ENCODE peak calls at places on chromosomes 2 and 18, in ten cellular contexts. J is stimulated activated CD8-positive, alpha-beta memory T cell treated with anti-CD3 and anti-CD28 coated beads, Interleukin-4, amount 100 ng/mL, for 1 hour; O is H4; S is GM10248; P is AG04450; A is HepG2; Q is NCI-H2029 treated with DMSO at 0.1 percent for 48 hours; L is fibroblast of lung; U is ELR; Y is astrocyte of the spinal cord. K is an unnamed sample.
A peak's percentile ranks its signal among the peaks of the same experiment; 100 is the strongest.

GRCh38 chr2:165790461-165790860 is 3.6 kb downstream of the GALNT3 start:
- DNase-seq in J (no peak), O (no peak), S (no peak), P (no peak), A (no peak), Q (no peak), L (no peak), U (peak; percentile 25), Y (no peak), K (no peak)

GRCh38 chr2:224151161-224151560 is 112.1 kb upstream of the SERPINE2 start:
- DNase-seq in J (no peak), O (no peak), S (no peak), P (no peak), A (peak; percentile 75), Q (no peak), L (peak; percentile 72), U (peak; percentile 66), Y (no peak), K (no peak)

GRCh38 chr2:232280341-232280740 is 98.2 kb upstream of the ALPP start:
- DNase-seq in J (no peak), O (no peak), S (no peak), P (no peak), A (no peak), Q (no peak), L (no peak), U (no peak), Y (no peak), K (no peak)

GRCh38 chr18:31489311-31489710 is 8.7 kb upstream of the DSG2 start:
- DNase-seq in J (no peak), O (no peak), S (no peak), P (no peak), A (no peak), Q (no peak), L (no peak), U (no peak), Y (peak; percentile 27), K (no peak)

GRCh38 chr2:21026479-21027282 is 17.2 kb downstream of the APOB start:
- DNase-seq in J (no peak), O (no peak), S (no peak), P (no peak), A (no peak), Q (no peak), L (no peak), U (no peak), Y (no peak), K (no peak)

GRCh38 chr2:112623913-112624777 is 21.6 kb upstream of the SLC20A1 start:
- DNase-seq in J (peak; percentile 53), O (peak; percentile 76), S (peak; percentile 62), P (no peak), A (no peak), Q (no peak), L (peak; percentile 89), U (peak; percentile 99), Y (peak; percentile 75), K (no peak)

GRCh38 chr2:8296340-8296739 is 385.5 kb upstream of the ID2 start:
- DNase-seq in J (no peak), O (no peak), S (no peak), P (no peak), A (no peak), Q (no peak), L (no peak), U (no peak), Y (no peak), K (peak; percentile 56)

GRCh38 chr2:134669731-134670669 is 48.8 kb downstream of the TMEM163 start:
- DNase-seq in J (no peak), O (no peak), S (no peak), P (no peak), A (no peak), Q (peak; percentile 45), L (no peak), U (no peak), Y (no peak), K (no peak)

GRCh38 chr2:219436491-219436890 is 1.8 kb downstream of the SPEG start:
- DNase-seq in J (no peak), O (no peak), S (no peak), P (no peak), A (no peak), Q (no peak), L (no peak), U (no peak), Y (no peak), K (no peak)

GRCh38 chr2:128385365-128385764 is 66.7 kb upstream of the HS6ST1 start:
- DNase-seq in J (no peak), O (no peak), S (no peak), P (no peak), A (no peak), Q (no peak), L (no peak), U (no peak), Y (no peak), K (no peak)

GRCh38 chr2:86485103-86485502 is 43.9 kb downstream of the KDM3A start:
- DNase-seq in J (no peak), O (no peak), S (no peak), P (no peak), A (no peak), Q (no peak), L (no peak), U (no peak), Y (no peak), K (no peak)

GRCh38 chr2:61512768-61513398 is 25.3 kb downstream of the XPO1 start:
- DNase-seq in J (no peak), O (no peak), S (no peak), P (no peak), A (no peak), Q (no peak), L (no peak), U (no peak), Y (no peak), K (no peak)

GRCh38 chr2:33784488-33784887 is 185.4 kb upstream of the FAM98A start:
- DNase-seq in J (no peak), O (no peak), S (no peak), P (no peak), A (no peak), Q (no peak), L (no peak), U (no peak), Y (no peak), K (no peak)

GRCh38 chr2:231036131-231036530 is 1.2 kb upstream of the C2orf72 start:
- DNase-seq in J (no peak), O (no peak), S (no peak), P (no peak), A (no peak), Q (no peak), L (no peak), U (no peak), Y (no peak), K (no peak)

GRCh38 chr2:151051584-151052220 is 210.0 kb downstream of the RBM43 start:
- DNase-seq in J (no peak), O (peak; percentile 48), S (peak; percentile 29), P (no peak), A (peak; percentile 35), Q (peak; percentile 25), L (peak; percentile 77), U (peak; percentile 76), Y (peak; percentile 67), K (no peak)

GRCh38 chr2:219090900-219091299 is 30.2 kb upstream of the IHH start:
- DNase-seq in J (no peak), O (no peak), S (no peak), P (no peak), A (no peak), Q (no peak), L (no peak), U (no peak), Y (no peak), K (no peak)

GRCh38 chr2:238790126-238790820 is 57.6 kb upstream of the TWIST2 start:
- DNase-seq in J (no peak), O (no peak), S (no peak), P (no peak), A (no peak), Q (no peak), L (no peak), U (peak; percentile 71), Y (no peak), K (no peak)

GRCh38 chr2:130365075-130365474 is 9.2 kb downstream of the PTPN18 start:
- DNase-seq in J (no peak), O (no peak), S (no peak), P (no peak), A (no peak), Q (no peak), L (no peak), U (no peak), Y (no peak), K (no peak)

GRCh38 chr2:161988589-161988988 is 85.4 kb downstream of the DPP4 start:
- DNase-seq in J (no peak), O (no peak), S (no peak), P (no peak), A (no peak), Q (no peak), L (no peak), U (no peak), Y (no peak), K (no peak)

GRCh38 chr2:8477511-8478132 is 204.2 kb upstream of the ID2 start:
- DNase-seq in J (no peak), O (peak; percentile 21), S (peak; percentile 48), P (no peak), A (no peak), Q (no peak), L (no peak), U (no peak), Y (no peak), K (no peak)

GRCh38 chr2:173264603-173265366 is 89.9 kb upstream of the CDCA7 start:
- DNase-seq in J (no peak), O (no peak), S (peak; percentile 50), P (no peak), A (no peak), Q (no peak), L (no peak), U (no peak), Y (no peak), K (no peak)

GRCh38 chr2:6297238-6297637 is 568.5 kb downstream of the CMPK2 start:
- DNase-seq in J (no peak), O (no peak), S (no peak), P (no peak), A (no peak), Q (no peak), L (no peak), U (no peak), Y (no peak), K (no peak)

GRCh38 chr18:45167109-45167551 is 448.1 kb upstream of the SLC14A2 start:
- DNase-seq in J (no peak), O (peak; percentile 65), S (no peak), P (no peak), A (no peak), Q (no peak), L (peak; percentile 51), U (peak; percentile 62), Y (peak; percentile 62), K (no peak)

GRCh38 chr2:148936857-148937450 is 61.9 kb downstream of the KIF5C start:
- DNase-seq in J (no peak), O (no peak), S (no peak), P (no peak), A (no peak), Q (no peak), L (no peak), U (no peak), Y (no peak), K (no peak)

GRCh38 chr2:168394262-168394661 is 61.8 kb upstream of the CERS6 start:
- DNase-seq in J (no peak), O (no peak), S (no peak), P (no peak), A (no peak), Q (no peak), L (no peak), U (no peak), Y (no peak), K (no peak)

GRCh38 chr2:63792523-63792922 is 49.2 kb upstream of the UGP2 start:
- DNase-seq in J (no peak), O (peak; percentile 42), S (no peak), P (peak; percentile 57), A (no peak), Q (no peak), L (peak; percentile 66), U (peak; percentile 97), Y (peak; percentile 90), K (no peak)

GRCh38 chr18:7133181-7133580 is 15.6 kb upstream of the LAMA1 start:
- DNase-seq in J (no peak), O (no peak), S (no peak), P (no peak), A (no peak), Q (no peak), L (peak; percentile 44), U (peak; percentile 2), Y (peak; percentile 44), K (no peak)